ENCODE peak calls at places on chromosomes 7 and 10, in ten cellular contexts. One of them, this sample, is unnamed.
A peak's percentile ranks its signal among the peaks of the same experiment; 100 is the strongest.

GRCh38 chr10:103021897-103022286 is 103.8 kb downstream of the CNNM2 start:
- DNase-seq in transverse colon: no peak
- DNase-seq in IMR-90: peak; percentile 97
- DNase-seq in ovary: no peak
- DNase-seq in adrenal gland: peak; percentile 57
- DNase-seq in Peyer's patch: no peak
- DNase-seq in HCT116: no peak
- DNase-seq in uterus: no peak
- DNase-seq in vagina: no peak
- DNase-seq in esophagus squamous epithelium: no peak
- DNase-seq in this sample: no peak

GRCh38 chr10:91200314-91201212 is 19.9 kb upstream of the PCGF5 start:
- DNase-seq in ovary: no peak
- DNase-seq in IMR-90: no peak
- DNase-seq in adrenal gland: no peak
- DNase-seq in Peyer's patch: no peak
- DNase-seq in uterus: no peak
- DNase-seq in transverse colon: no peak
- DNase-seq in HCT116: no peak
- DNase-seq in vagina: no peak
- DNase-seq in esophagus squamous epithelium: no peak
- DNase-seq in this sample: no peak

GRCh38 chr7:44110724-44111635 is 6.8 kb downstream of the AEBP1 start:
- DNase-seq in vagina: no peak
- DNase-seq in HCT116: no peak
- DNase-seq in ovary: no peak
- DNase-seq in esophagus squamous epithelium: no peak
- DNase-seq in IMR-90: no peak
- DNase-seq in uterus: no peak
- DNase-seq in Peyer's patch: no peak
- DNase-seq in transverse colon: no peak
- DNase-seq in adrenal gland: no peak
- DNase-seq in this sample: no peak

GRCh38 chr7:128963327-128963757 is 25.6 kb downstream of the IRF5 start:
- DNase-seq in transverse colon: no peak
- DNase-seq in HCT116: no peak
- DNase-seq in vagina: no peak
- DNase-seq in IMR-90: peak; percentile 37
- DNase-seq in ovary: no peak
- DNase-seq in esophagus squamous epithelium: no peak
- DNase-seq in adrenal gland: no peak
- DNase-seq in uterus: no peak
- DNase-seq in Peyer's patch: peak; percentile 33
- DNase-seq in this sample: no peak

GRCh38 chr10:71697938-71698709 is 21.5 kb downstream of the C10orf105 start:
- DNase-seq in ovary: no peak
- DNase-seq in IMR-90: no peak
- DNase-seq in HCT116: no peak
- DNase-seq in esophagus squamous epithelium: no peak
- DNase-seq in uterus: no peak
- DNase-seq in Peyer's patch: no peak
- DNase-seq in transverse colon: no peak
- DNase-seq in adrenal gland: no peak
- DNase-seq in vagina: no peak
- DNase-seq in this sample: no peak

GRCh38 chr7:114789161-114789560 is 132.7 kb upstream of the MDFIC start:
- DNase-seq in adrenal gland: no peak
- DNase-seq in HCT116: no peak
- DNase-seq in IMR-90: peak; percentile 51
- DNase-seq in ovary: no peak
- DNase-seq in transverse colon: no peak
- DNase-seq in vagina: no peak
- DNase-seq in uterus: no peak
- DNase-seq in Peyer's patch: no peak
- DNase-seq in esophagus squamous epithelium: no peak
- DNase-seq in this sample: no peak

GRCh38 chr7:145692237-145692950 is 424.2 kb upstream of the CNTNAP2 start:
- DNase-seq in uterus: no peak
- DNase-seq in HCT116: no peak
- DNase-seq in adrenal gland: no peak
- DNase-seq in ovary: no peak
- DNase-seq in IMR-90: peak; percentile 1
- DNase-seq in esophagus squamous epithelium: no peak
- DNase-seq in Peyer's patch: no peak
- DNase-seq in transverse colon: no peak
- DNase-seq in vagina: no peak
- DNase-seq in this sample: no peak

GRCh38 chr10:33566001-33566400 is 231.5 kb upstream of the NRP1 start:
- DNase-seq in transverse colon: no peak
- DNase-seq in IMR-90: no peak
- DNase-seq in ovary: no peak
- DNase-seq in adrenal gland: no peak
- DNase-seq in esophagus squamous epithelium: no peak
- DNase-seq in vagina: no peak
- DNase-seq in Peyer's patch: no peak
- DNase-seq in uterus: no peak
- DNase-seq in HCT116: no peak
- DNase-seq in this sample: no peak

GRCh38 chr10:84606428-84606827 is 278.0 kb downstream of the CCSER2 start:
- DNase-seq in uterus: no peak
- DNase-seq in Peyer's patch: no peak
- DNase-seq in esophagus squamous epithelium: no peak
- DNase-seq in HCT116: no peak
- DNase-seq in IMR-90: no peak
- DNase-seq in vagina: no peak
- DNase-seq in adrenal gland: no peak
- DNase-seq in ovary: no peak
- DNase-seq in transverse colon: no peak
- DNase-seq in this sample: no peak

GRCh38 chr7:31336202-31337035 is 4.1 kb downstream of the NEUROD6 start:
- DNase-seq in vagina: no peak
- DNase-seq in adrenal gland: no peak
- DNase-seq in ovary: no peak
- DNase-seq in Peyer's patch: no peak
- DNase-seq in HCT116: no peak
- DNase-seq in uterus: no peak
- DNase-seq in esophagus squamous epithelium: no peak
- DNase-seq in IMR-90: no peak
- DNase-seq in transverse colon: no peak
- DNase-seq in this sample: no peak

GRCh38 chr7:28858206-28858605 is 99.9 kb downstream of the TRIL start:
- DNase-seq in vagina: no peak
- DNase-seq in ovary: no peak
- DNase-seq in transverse colon: no peak
- DNase-seq in uterus: no peak
- DNase-seq in HCT116: no peak
- DNase-seq in esophagus squamous epithelium: no peak
- DNase-seq in adrenal gland: no peak
- DNase-seq in IMR-90: peak; percentile 83
- DNase-seq in Peyer's patch: no peak
- DNase-seq in this sample: no peak

GRCh38 chr7:146539836-146540235 is 423.2 kb downstream of the CNTNAP2 start:
- DNase-seq in esophagus squamous epithelium: no peak
- DNase-seq in Peyer's patch: no peak
- DNase-seq in adrenal gland: no peak
- DNase-seq in transverse colon: no peak
- DNase-seq in IMR-90: no peak
- DNase-seq in HCT116: no peak
- DNase-seq in uterus: no peak
- DNase-seq in vagina: no peak
- DNase-seq in ovary: no peak
- DNase-seq in this sample: no peak

GRCh38 chr7:132456418-132456817 is 119.9 kb downstream of the PLXNA4 start:
- DNase-seq in HCT116: no peak
- DNase-seq in transverse colon: no peak
- DNase-seq in Peyer's patch: no peak
- DNase-seq in adrenal gland: no peak
- DNase-seq in ovary: no peak
- DNase-seq in esophagus squamous epithelium: no peak
- DNase-seq in IMR-90: no peak
- DNase-seq in vagina: no peak
- DNase-seq in uterus: no peak
- DNase-seq in this sample: no peak

GRCh38 chr10:33252794-33253203 is 81.7 kb downstream of the NRP1 start:
- DNase-seq in HCT116: no peak
- DNase-seq in adrenal gland: no peak
- DNase-seq in ovary: no peak
- DNase-seq in IMR-90: peak; percentile 89
- DNase-seq in transverse colon: no peak
- DNase-seq in vagina: no peak
- DNase-seq in esophagus squamous epithelium: no peak
- DNase-seq in Peyer's patch: no peak
- DNase-seq in uterus: no peak
- DNase-seq in this sample: no peak

GRCh38 chr10:96984512-96985225 is 152.6 kb downstream of the LCOR start:
- DNase-seq in IMR-90: no peak
- DNase-seq in adrenal gland: no peak
- DNase-seq in esophagus squamous epithelium: no peak
- DNase-seq in vagina: no peak
- DNase-seq in Peyer's patch: no peak
- DNase-seq in transverse colon: no peak
- DNase-seq in HCT116: no peak
- DNase-seq in ovary: no peak
- DNase-seq in uterus: no peak
- DNase-seq in this sample: no peak

GRCh38 chr10:99849525-99849924 is 67.1 kb downstream of the ABCC2 start:
- DNase-seq in esophagus squamous epithelium: no peak
- DNase-seq in vagina: no peak
- DNase-seq in Peyer's patch: no peak
- DNase-seq in uterus: no peak
- DNase-seq in HCT116: no peak
- DNase-seq in ovary: no peak
- DNase-seq in IMR-90: no peak
- DNase-seq in transverse colon: no peak
- DNase-seq in adrenal gland: no peak
- DNase-seq in this sample: no peak
- H3K4me1 ChIP-seq in esophagus squamous epithelium: peaks cover 6% of the 10 kb centered on the region
- H3K4me1 ChIP-seq in vagina: no peaks in the 10 kb centered on the region
- H3K4me1 ChIP-seq in Peyer's patch: no peaks in the 10 kb centered on the region
- H3K4me1 ChIP-seq in uterus: no peaks in the 10 kb centered on the region
- H3K4me1 ChIP-seq in HCT116: no peaks in the 10 kb centered on the region
- H3K4me1 ChIP-seq in ovary: no peaks in the 10 kb centered on the region
- H3K4me1 ChIP-seq in IMR-90: no peaks in the 10 kb centered on the region
- H3K4me1 ChIP-seq in transverse colon: peaks cover 8% of the 10 kb centered on the region
- H3K4me1 ChIP-seq in adrenal gland: peaks cover 6% of the 10 kb centered on the region
- H3K4me1 ChIP-seq in this sample: peaks cover 6% of the 10 kb centered on the region

DNA sequence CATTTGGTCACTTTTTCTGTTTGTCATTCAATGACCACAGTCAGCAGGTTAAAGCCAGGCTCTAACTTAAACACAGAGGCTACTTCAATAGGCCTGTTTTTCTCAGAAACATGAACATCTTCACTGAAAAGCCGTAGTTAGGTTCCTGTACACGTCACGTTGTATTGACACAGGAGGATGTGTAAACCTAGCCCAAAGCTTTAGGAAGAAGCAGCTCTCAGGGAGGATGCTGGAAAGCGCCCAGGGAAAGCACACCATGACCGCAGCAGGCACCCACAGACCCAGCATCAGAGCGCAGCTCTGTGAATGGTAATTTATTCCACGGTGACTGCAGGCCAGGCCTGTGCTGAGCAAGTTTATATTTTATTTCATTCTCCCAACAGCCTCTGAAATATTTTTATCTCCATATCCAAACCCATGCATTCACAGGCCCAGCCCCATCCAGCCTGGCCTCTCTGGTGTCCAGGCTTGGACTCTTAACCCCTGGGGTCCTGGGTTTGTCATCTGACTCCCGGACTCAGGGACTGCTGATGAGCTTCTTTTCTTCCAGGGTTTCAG is 51.1 kb downstream of the ASB13 start:
- DNase-seq in vagina: no peak
- DNase-seq in HCT116: no peak
- DNase-seq in IMR-90: no peak
- DNase-seq in uterus: no peak
- DNase-seq in esophagus squamous epithelium: no peak
- DNase-seq in adrenal gland: no peak
- DNase-seq in ovary: no peak
- DNase-seq in Peyer's patch: no peak
- DNase-seq in transverse colon: no peak
- DNase-seq in this sample: no peak
- H3K27ac ChIP-seq in vagina: no peak overlapping the region
- H3K27ac ChIP-seq in HCT116: no peak overlapping the region
- H3K27ac ChIP-seq in IMR-90: no peak overlapping the region
- H3K27ac ChIP-seq in uterus: peak overlapping the region; percentile 37
- H3K27ac ChIP-seq in esophagus squamous epithelium: peak overlapping the region; percentile 49
- H3K27ac ChIP-seq in adrenal gland: no peak overlapping the region
- H3K27ac ChIP-seq in ovary: peak overlapping the region; percentile 21
- H3K27ac ChIP-seq in Peyer's patch: peak overlapping the region; percentile 14
- H3K27ac ChIP-seq in transverse colon: peak overlapping the region; percentile 68
- H3K27ac ChIP-seq in this sample: no peak overlapping the region

GRCh38 chr10:110498982-110499795 is 1.5 kb downstream of the DUSP5 start:
- DNase-seq in IMR-90: peak; percentile 74
- DNase-seq in transverse colon: peak; percentile 64
- DNase-seq in Peyer's patch: peak; percentile 69
- DNase-seq in adrenal gland: peak; percentile 61
- DNase-seq in esophagus squamous epithelium: no peak
- DNase-seq in ovary: no peak
- DNase-seq in vagina: no peak
- DNase-seq in HCT116: no peak
- DNase-seq in uterus: no peak
- DNase-seq in this sample: peak; percentile 40
- TF ChIP-seq POLR2A in IMR-90: peak; percentile 61
- TF ChIP-seq POLR2A in transverse colon: no peak
- TF ChIP-seq POLR2A in Peyer's patch: no peak
- TF ChIP-seq POLR2A in adrenal gland: no peak
- TF ChIP-seq POLR2A in esophagus squamous epithelium: no peak
- TF ChIP-seq POLR2A in ovary: no peak
- TF ChIP-seq POLR2A in vagina: no peak
- TF ChIP-seq POLR2A in HCT116: no peak
- TF ChIP-seq POLR2A in uterus: no peak
- TF ChIP-seq POLR2A in this sample: peak; percentile 47

GRCh38 chr7:143390098-143390772 is 9.1 kb downstream of the ZYX start:
- DNase-seq in IMR-90: no peak
- DNase-seq in uterus: no peak
- DNase-seq in vagina: no peak
- DNase-seq in esophagus squamous epithelium: no peak
- DNase-seq in adrenal gland: no peak
- DNase-seq in transverse colon: no peak
- DNase-seq in Peyer's patch: no peak
- DNase-seq in HCT116: no peak
- DNase-seq in ovary: no peak
- DNase-seq in this sample: no peak

GRCh38 chr7:143389316-143390097 is 8.4 kb downstream of the ZYX start:
- DNase-seq in esophagus squamous epithelium: no peak
- DNase-seq in ovary: no peak
- DNase-seq in HCT116: no peak
- DNase-seq in uterus: no peak
- DNase-seq in IMR-90: no peak
- DNase-seq in vagina: no peak
- DNase-seq in adrenal gland: no peak
- DNase-seq in transverse colon: no peak
- DNase-seq in Peyer's patch: no peak
- DNase-seq in this sample: no peak

GRCh38 chr7:143392875-143393266 is 11.7 kb downstream of the ZYX start:
- DNase-seq in transverse colon: no peak
- DNase-seq in esophagus squamous epithelium: no peak
- DNase-seq in Peyer's patch: no peak
- DNase-seq in adrenal gland: no peak
- DNase-seq in IMR-90: no peak
- DNase-seq in ovary: no peak
- DNase-seq in uterus: no peak
- DNase-seq in HCT116: no peak
- DNase-seq in vagina: no peak
- DNase-seq in this sample: no peak

GRCh38 chr7:143391462-143392404 is 10.6 kb downstream of the ZYX start:
- DNase-seq in ovary: peak; percentile 68
- DNase-seq in Peyer's patch: no peak
- DNase-seq in esophagus squamous epithelium: no peak
- DNase-seq in vagina: no peak
- DNase-seq in uterus: peak; percentile 79
- DNase-seq in HCT116: no peak
- DNase-seq in adrenal gland: no peak
- DNase-seq in IMR-90: peak; percentile 85
- DNase-seq in transverse colon: peak; percentile 57
- DNase-seq in this sample: no peak

GRCh38 chr7:143390773-143391114 is 9.6 kb downstream of the ZYX start:
- DNase-seq in ovary: no peak
- DNase-seq in transverse colon: no peak
- DNase-seq in esophagus squamous epithelium: no peak
- DNase-seq in HCT116: no peak
- DNase-seq in vagina: no peak
- DNase-seq in Peyer's patch: no peak
- DNase-seq in IMR-90: no peak
- DNase-seq in uterus: no peak
- DNase-seq in adrenal gland: no peak
- DNase-seq in this sample: no peak
- H3K4me1 ChIP-seq in ovary: peaks cover 26% of the 10 kb centered on the region
- H3K4me1 ChIP-seq in transverse colon: peaks cover 51% of the 10 kb centered on the region
- H3K4me1 ChIP-seq in esophagus squamous epithelium: peaks cover 45% of the 10 kb centered on the region
- H3K4me1 ChIP-seq in HCT116: no peaks in the 10 kb centered on the region
- H3K4me1 ChIP-seq in vagina: peaks cover 47% of the 10 kb centered on the region
- H3K4me1 ChIP-seq in Peyer's patch: peaks cover 11% of the 10 kb centered on the region
- H3K4me1 ChIP-seq in IMR-90: peaks cover 46% of the 10 kb centered on the region
- H3K4me1 ChIP-seq in uterus: peaks cover 44% of the 10 kb centered on the region
- H3K4me1 ChIP-seq in adrenal gland: peaks cover 40% of the 10 kb centered on the region
- H3K4me1 ChIP-seq in this sample: peaks cover 42% of the 10 kb centered on the region

This sample was measured in body of pancreas.